ENCODE peak calls at places on chromosomes 3 and 15, in four cellular contexts. One of them, this sample, is unnamed.

GRCh38 chr15:95464091-95464888 is 866.2 kb upstream of the NR2F2 start:
- DNase-seq in tibial artery: no peak
- DNase-seq in upper lobe of left lung: no peak
- DNase-seq in GM23248: no peak
- DNase-seq in this sample: no peak

GRCh38 chr15:57216288-57216687 is 160.0 kb upstream of the CGNL1 start:
- DNase-seq in upper lobe of left lung: no peak
- DNase-seq in GM23248: peak; percentile 88
- DNase-seq in tibial artery: no peak
- DNase-seq in this sample: peak; percentile 77

GRCh38 chr15:62087671-62088360 is 21.0 kb downstream of the C2CD4A start:
- DNase-seq in tibial artery: no peak
- DNase-seq in upper lobe of left lung: no peak
- DNase-seq in GM23248: peak; percentile 69
- DNase-seq in this sample: peak; percentile 59

GRCh38 chr3:132038198-132038825 is 3.5 kb upstream of the CPNE4 start:
- DNase-seq in GM23248: peak; percentile 64
- DNase-seq in upper lobe of left lung: no peak
- DNase-seq in tibial artery: no peak
- DNase-seq in this sample: peak; percentile 52

GRCh38 chr15:63677778-63678177 is 80.6 kb downstream of the FBXL22 start:
- DNase-seq in tibial artery: no peak
- DNase-seq in upper lobe of left lung: peak; percentile 89
- DNase-seq in GM23248: no peak
- DNase-seq in this sample: peak; percentile 39

GRCh38 chr15:84671211-84671610 is 13.2 kb upstream of the NMB start:
- DNase-seq in GM23248: peak; percentile 86
- DNase-seq in upper lobe of left lung: no peak
- DNase-seq in tibial artery: no peak
- DNase-seq in this sample: no peak

GRCh38 chr3:143071776-143072175 is 47.8 kb upstream of the CHST2 start:
- DNase-seq in upper lobe of left lung: no peak
- DNase-seq in tibial artery: no peak
- DNase-seq in GM23248: peak; percentile 17
- DNase-seq in this sample: no peak

GRCh38 chr3:116087431-116087830 is 357.9 kb downstream of the LSAMP start:
- DNase-seq in GM23248: no peak
- DNase-seq in upper lobe of left lung: no peak
- DNase-seq in tibial artery: no peak
- DNase-seq in this sample: no peak

GRCh38 chr15:67456677-67457529 is 64.0 kb upstream of the C15orf61 start:
- DNase-seq in GM23248: peak; percentile 76
- DNase-seq in tibial artery: peak; percentile 80
- DNase-seq in upper lobe of left lung: peak; percentile 83
- DNase-seq in this sample: peak; percentile 56

GRCh38 chr3:149678365-149678948 is 20.6 kb upstream of the WWTR1 start:
- DNase-seq in tibial artery: no peak
- DNase-seq in GM23248: no peak
- DNase-seq in upper lobe of left lung: no peak
- DNase-seq in this sample: peak; percentile 80

GRCh38 chr3:76610150-76610549 is 429.7 kb upstream of the ROBO2 start:
- DNase-seq in upper lobe of left lung: no peak
- DNase-seq in GM23248: no peak
- DNase-seq in tibial artery: no peak
- DNase-seq in this sample: no peak

GRCh38 chr3:10620833-10621082 is 115.4 kb upstream of the ATP2B2 start:
- DNase-seq in tibial artery: no peak
- DNase-seq in upper lobe of left lung: no peak
- DNase-seq in GM23248: no peak
- DNase-seq in this sample: no peak

GRCh38 chr3:127410678-127411077 is 122.8 kb upstream of the PRR20G start:
- DNase-seq in upper lobe of left lung: peak; percentile 9
- DNase-seq in tibial artery: peak; percentile 16
- DNase-seq in GM23248: no peak
- DNase-seq in this sample: no peak

GRCh38 chr3:167940241-167940640 is 155.5 kb downstream of the GOLIM4 start:
- DNase-seq in tibial artery: no peak
- DNase-seq in upper lobe of left lung: no peak
- DNase-seq in GM23248: peak; percentile 8
- DNase-seq in this sample: peak; percentile 64

GRCh38 chr15:89196994-89197393 is 24.4 kb downstream of the RLBP1 start:
- DNase-seq in tibial artery: no peak
- DNase-seq in GM23248: no peak
- DNase-seq in upper lobe of left lung: no peak
- DNase-seq in this sample: peak; percentile 25

GRCh38 chr3:98985406-98985805 is 83.9 kb upstream of the DCBLD2 start:
- DNase-seq in tibial artery: no peak
- DNase-seq in upper lobe of left lung: no peak
- DNase-seq in GM23248: peak; percentile 20
- DNase-seq in this sample: peak; percentile 77

GRCh38 chr15:40053234-40054055 is 14.5 kb upstream of the SRP14 start:
- DNase-seq in upper lobe of left lung: no peak
- DNase-seq in GM23248: no peak
- DNase-seq in tibial artery: peak; percentile 21
- DNase-seq in this sample: no peak

DNA sequence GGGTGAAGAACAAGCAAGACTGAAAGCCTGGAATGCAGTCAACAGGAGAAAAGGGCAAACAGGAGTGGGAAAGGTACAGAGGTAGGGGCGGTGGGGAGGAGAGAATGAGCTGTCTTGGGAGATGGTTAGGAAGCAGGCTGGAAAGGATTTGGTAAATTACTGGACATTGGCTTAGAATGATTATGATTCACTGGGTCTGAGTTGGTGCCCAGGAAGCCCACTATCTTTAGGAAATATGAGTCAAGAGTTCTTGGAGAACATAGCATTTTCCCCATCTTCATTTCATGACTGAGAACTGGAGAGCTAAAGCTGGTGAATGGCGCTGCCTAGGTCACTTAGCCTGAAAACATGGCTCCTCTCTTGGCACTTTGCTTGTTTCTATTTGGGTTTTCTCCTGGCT is 74.7 kb upstream of the C3orf80 start:
- DNase-seq in upper lobe of left lung: no peak
- DNase-seq in tibial artery: no peak
- DNase-seq in GM23248: peak; percentile 90
- DNase-seq in this sample: peak; percentile 28
- H3K27me3 ChIP-seq in upper lobe of left lung: no peaks in the 10 kb centered on the region
- H3K27me3 ChIP-seq in tibial artery: no peaks in the 10 kb centered on the region
- H3K27me3 ChIP-seq in GM23248: no peaks in the 10 kb centered on the region
- H3K27me3 ChIP-seq in this sample: no peaks in the 10 kb centered on the region

DNA sequence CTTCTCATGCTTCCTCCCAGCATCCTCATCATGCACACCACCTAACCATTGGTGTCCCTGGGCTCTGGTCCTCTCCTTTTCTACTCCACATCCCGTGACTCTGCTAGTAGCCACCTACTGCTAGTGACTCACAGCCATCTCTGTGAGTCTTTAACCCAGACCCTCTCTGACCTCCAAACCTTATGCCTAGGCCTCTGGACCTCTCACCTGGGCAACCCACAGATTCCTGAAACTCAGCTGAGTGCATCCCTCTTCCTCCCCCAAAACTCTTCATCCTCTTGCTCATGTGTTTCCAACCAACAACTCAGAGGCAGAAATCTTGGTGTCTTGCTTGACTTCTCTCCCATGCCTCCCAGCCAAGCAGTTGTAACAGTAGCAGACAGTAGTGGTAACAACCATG is 20.0 kb upstream of the SLCO2A1 start:
- DNase-seq in GM23248: no peak
- DNase-seq in tibial artery: peak; percentile 28
- DNase-seq in upper lobe of left lung: no peak
- DNase-seq in this sample: no peak
- H3K4me3 ChIP-seq in GM23248: no peak overlapping the region
- H3K4me3 ChIP-seq in tibial artery: no peak overlapping the region
- H3K4me3 ChIP-seq in upper lobe of left lung: no peak overlapping the region
- H3K4me3 ChIP-seq in this sample: no peak overlapping the region

GRCh38 chr15:75228787-75229186 is 27.1 kb downstream of the C15orf39 start:
- DNase-seq in upper lobe of left lung: no peak
- DNase-seq in tibial artery: no peak
- DNase-seq in GM23248: no peak
- DNase-seq in this sample: no peak

GRCh38 chr15:75230016-75230343 is 28.2 kb upstream of the GOLGA6C start:
- DNase-seq in upper lobe of left lung: no peak
- DNase-seq in tibial artery: no peak
- DNase-seq in GM23248: no peak
- DNase-seq in this sample: no peak

GRCh38 chr15:75227663-75228280 is 26.1 kb downstream of the C15orf39 start:
- DNase-seq in GM23248: no peak
- DNase-seq in tibial artery: no peak
- DNase-seq in upper lobe of left lung: no peak
- DNase-seq in this sample: no peak

GRCh38 chr15:75230524-75231371 is 27.4 kb upstream of the GOLGA6C start:
- DNase-seq in upper lobe of left lung: no peak
- DNase-seq in tibial artery: peak; percentile 54
- DNase-seq in GM23248: no peak
- DNase-seq in this sample: no peak

DNA sequence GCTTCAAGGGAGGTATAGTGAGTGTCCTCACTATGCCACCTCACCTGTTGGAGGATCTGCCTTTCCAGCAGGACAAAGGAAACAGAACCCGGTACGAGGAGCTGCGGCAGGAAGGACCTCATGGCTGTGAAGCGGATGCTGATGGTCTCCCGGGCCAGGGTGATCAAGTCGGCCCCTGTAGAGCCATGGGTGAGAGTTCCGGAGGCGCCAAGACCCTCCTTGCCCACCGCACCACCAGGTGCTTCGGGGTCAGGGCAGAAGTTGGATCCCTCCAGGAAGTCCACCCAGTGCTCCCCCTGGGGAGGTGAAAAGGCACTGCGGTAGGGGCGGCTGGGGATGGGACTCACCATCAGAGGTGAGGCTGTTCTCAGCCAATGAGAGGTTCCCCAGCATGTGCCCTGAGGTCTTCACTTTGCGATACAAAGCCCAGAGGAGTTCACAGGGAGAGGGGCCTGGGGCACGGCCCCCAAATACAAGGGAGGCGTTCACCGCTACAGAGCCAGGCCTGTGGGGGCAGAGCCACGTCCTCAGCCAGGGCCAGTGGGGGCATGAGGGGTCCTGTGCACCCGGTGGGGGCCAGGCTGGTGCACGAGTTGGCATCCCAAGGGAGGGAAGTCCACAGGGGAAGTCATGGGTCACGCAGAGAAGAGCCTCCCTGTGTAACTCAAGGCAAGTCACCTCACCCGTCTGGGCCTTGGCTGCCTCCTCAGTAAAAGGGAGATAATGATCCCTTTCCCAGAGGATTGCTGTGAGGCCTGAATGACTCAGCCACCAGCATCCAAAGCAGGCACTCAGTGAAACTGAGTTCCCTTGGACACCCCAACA is 27.7 kb downstream of the C15orf39 start:
- DNase-seq in GM23248: peak; percentile 51
- DNase-seq in upper lobe of left lung: no peak
- DNase-seq in tibial artery: peak; percentile 48
- DNase-seq in this sample: no peak
- H3K27me3 ChIP-seq in GM23248: peaks cover 28% of the 10 kb centered on the region
- H3K27me3 ChIP-seq in upper lobe of left lung: no peaks in the 10 kb centered on the region
- H3K27me3 ChIP-seq in tibial artery: peaks cover 54% of the 10 kb centered on the region
- H3K27me3 ChIP-seq in this sample: peaks cover 3% of the 10 kb centered on the region

DNA sequence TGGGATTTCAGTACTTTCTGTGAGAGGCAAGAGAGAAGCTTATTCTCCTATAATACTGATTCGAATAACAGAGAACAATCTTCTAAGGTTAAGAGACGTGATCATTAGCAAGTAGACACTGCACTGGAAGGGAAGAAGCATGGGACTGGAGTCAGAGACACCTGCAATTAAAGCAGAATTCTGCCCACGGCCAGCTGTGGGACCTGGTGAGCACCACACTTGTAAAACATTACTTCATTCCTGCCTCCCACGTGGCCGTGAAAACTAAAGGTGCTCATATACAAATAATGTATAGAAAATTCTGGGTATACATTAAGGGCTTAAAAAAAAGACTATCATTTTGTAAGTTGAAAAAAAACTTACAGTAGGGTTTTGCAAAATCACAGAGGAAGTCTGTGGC is 2.0 kb downstream of the TM2D3 start:
- DNase-seq in tibial artery: no peak
- DNase-seq in upper lobe of left lung: no peak
- DNase-seq in GM23248: no peak
- DNase-seq in this sample: no peak
- H3K4me3 ChIP-seq in tibial artery: no peak overlapping the region
- H3K4me3 ChIP-seq in upper lobe of left lung: no peak overlapping the region
- H3K4me3 ChIP-seq in GM23248: peak overlapping the region; percentile 96
- H3K4me3 ChIP-seq in this sample: no peak overlapping the region

DNA sequence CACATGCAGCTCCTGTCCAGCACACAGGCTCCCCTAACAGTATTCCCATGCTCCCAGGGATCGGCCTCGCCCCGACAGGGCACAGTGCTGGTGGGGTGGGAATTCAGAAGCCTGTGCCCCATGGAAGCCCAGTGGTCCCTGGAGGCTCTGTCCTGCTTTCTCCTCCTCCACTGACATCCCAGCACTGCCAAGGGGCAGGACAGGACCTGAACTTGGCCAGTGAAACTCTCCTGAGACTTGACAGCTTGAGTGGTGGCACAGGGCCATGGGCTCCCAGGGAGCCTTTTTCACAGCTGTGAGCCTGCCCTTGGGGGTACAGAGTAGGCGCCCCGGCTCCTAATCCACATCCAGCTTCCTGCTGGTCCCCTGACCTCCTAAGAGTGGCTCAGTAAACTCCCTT is 38.4 kb downstream of the IQSEC1 start:
- DNase-seq in tibial artery: no peak
- DNase-seq in upper lobe of left lung: no peak
- DNase-seq in GM23248: no peak
- DNase-seq in this sample: no peak
- H3K27me3 ChIP-seq in tibial artery: no peaks in the 10 kb centered on the region
- H3K27me3 ChIP-seq in upper lobe of left lung: no peaks in the 10 kb centered on the region
- H3K27me3 ChIP-seq in GM23248: peaks cover 11% of the 10 kb centered on the region
- H3K27me3 ChIP-seq in this sample: no peaks in the 10 kb centered on the region

This sample was measured in bronchial epithelial cell.